ENCODE peak calls at places on chromosomes 7 and 10, in ten cellular contexts. Q is thoracic aorta; U is neuronal stem cell; C is heart right ventricle; A is naive thymus-derived CD4-positive, alpha-beta T cell; J is Peyer's patch; K is transverse colon; E is CD4-positive, alpha-beta memory T cell; G is GM23338; P is suprapubic skin. Y is an unnamed sample.
A peak's percentile ranks its signal among the peaks of the same experiment; 100 is the strongest.

GRCh38 chr7:69837387-69838068 is 239.3 kb downstream of the AUTS2 start:
- DNase-seq in P (no peak), Q (no peak), E (no peak), K (no peak), U (peak; percentile 42), J (no peak), G (peak; percentile 60), A (no peak), C (no peak), Y (no peak)

GRCh38 chr10:26386800-26387199 is 51.3 kb upstream of the APBB1IP start:
- DNase-seq in P (no peak), J (no peak), U (no peak), A (no peak), E (no peak), G (no peak), K (no peak), Q (no peak), C (no peak), Y (no peak)

GRCh38 chr7:5677538-5678294 is 103.7 kb downstream of the RNF216 start:
- DNase-seq in A (no peak), J (peak; percentile 73), E (no peak), C (peak; percentile 63), Q (no peak), P (peak; percentile 86), U (peak; percentile 54), K (peak; percentile 61), G (peak; percentile 88), Y (peak; percentile 77)

GRCh38 chr7:140689199-140690152 is 7.0 kb upstream of the NDUFB2 start:
- DNase-seq in G (peak; percentile 34), K (no peak), P (no peak), Q (no peak), J (peak; percentile 38), E (no peak), U (no peak), A (no peak), C (no peak), Y (no peak)

GRCh38 chr10:91000470-91000869 is 79.6 kb upstream of the ANKRD1 start:
- DNase-seq in E (no peak), C (no peak), J (no peak), A (no peak), P (no peak), U (no peak), Q (no peak), K (no peak), G (no peak), Y (no peak)

GRCh38 chr7:139523199-139523941 is at the start of gene CLEC2L:
- DNase-seq in A (no peak), C (no peak), G (peak; percentile 56), E (no peak), J (no peak), P (no peak), K (no peak), Q (no peak), U (no peak), Y (no peak)

GRCh38 chr7:68488366-68489060 is 1109.8 kb upstream of the AUTS2 start:
- DNase-seq in Q (no peak), P (no peak), A (no peak), G (no peak), E (no peak), U (no peak), C (no peak), K (no peak), J (no peak), Y (no peak)

GRCh38 chr7:14095233-14095950 is 105.9 kb upstream of the ETV1 start:
- DNase-seq in A (no peak), C (no peak), J (no peak), E (no peak), P (no peak), Q (no peak), U (no peak), K (no peak), G (no peak), Y (no peak)

GRCh38 chr10:71844695-71845094 is 6.4 kb downstream of the PSAP start:
- DNase-seq in J (no peak), G (no peak), E (no peak), P (no peak), Q (no peak), U (no peak), C (no peak), A (no peak), K (no peak), Y (no peak)
- H3K27ac ChIP-seq in J (no peak overlapping the region), G (no peak overlapping the region), E (no peak overlapping the region), P (no peak overlapping the region), Q (no peak overlapping the region), U (no peak overlapping the region), C (no peak overlapping the region), A (no peak overlapping the region), K (no peak overlapping the region), Y (peak overlapping the region; percentile 22)

GRCh38 chr10:124091646-124092269 is 1.6 kb downstream of the CHST15 start:
- DNase-seq in A (no peak), U (peak; percentile 24), Q (no peak), C (peak; percentile 52), E (no peak), K (peak; percentile 36), P (no peak), G (peak; percentile 72), J (no peak), Y (peak; percentile 31)
- H3K4me3 ChIP-seq in A (no peak overlapping the region), U (peak overlapping the region; percentile 78), Q (peak overlapping the region; percentile 82), C (peak overlapping the region; percentile 66), E (no peak overlapping the region), K (peak overlapping the region; percentile 59), P (peak overlapping the region; percentile 78), G (peak overlapping the region; percentile 85), J (peak overlapping the region; percentile 71), Y (peak overlapping the region; percentile 59)

DNA sequence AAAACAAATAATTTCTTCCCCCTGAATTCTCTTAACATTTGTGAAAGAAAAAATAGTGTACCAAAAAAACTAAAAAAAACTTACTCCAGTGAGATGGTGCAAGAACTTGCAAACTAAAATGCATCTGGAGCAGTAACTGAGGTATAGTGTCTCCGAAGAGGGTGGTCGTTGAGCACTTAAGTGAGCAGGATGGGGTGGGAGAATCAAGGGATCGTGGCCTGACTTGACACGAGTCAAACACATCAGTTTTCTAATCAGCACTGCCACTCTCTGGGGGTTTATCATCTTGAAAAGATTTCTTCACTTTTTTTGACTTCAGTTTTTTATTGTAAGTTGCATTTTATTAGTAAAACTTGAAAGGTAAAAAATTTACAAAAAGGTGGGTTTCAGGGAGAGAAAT is 2.5 kb downstream of the ZNF273 start:
- DNase-seq in U (no peak), Q (no peak), C (no peak), P (no peak), A (no peak), J (no peak), E (no peak), K (no peak), G (no peak), Y (no peak)
- H3K27ac ChIP-seq in U (no peak overlapping the region), Q (no peak overlapping the region), C (no peak overlapping the region), P (no peak overlapping the region), A (no peak overlapping the region), J (no peak overlapping the region), E (no peak overlapping the region), K (no peak overlapping the region), G (no peak overlapping the region), Y (no peak overlapping the region)

DNA sequence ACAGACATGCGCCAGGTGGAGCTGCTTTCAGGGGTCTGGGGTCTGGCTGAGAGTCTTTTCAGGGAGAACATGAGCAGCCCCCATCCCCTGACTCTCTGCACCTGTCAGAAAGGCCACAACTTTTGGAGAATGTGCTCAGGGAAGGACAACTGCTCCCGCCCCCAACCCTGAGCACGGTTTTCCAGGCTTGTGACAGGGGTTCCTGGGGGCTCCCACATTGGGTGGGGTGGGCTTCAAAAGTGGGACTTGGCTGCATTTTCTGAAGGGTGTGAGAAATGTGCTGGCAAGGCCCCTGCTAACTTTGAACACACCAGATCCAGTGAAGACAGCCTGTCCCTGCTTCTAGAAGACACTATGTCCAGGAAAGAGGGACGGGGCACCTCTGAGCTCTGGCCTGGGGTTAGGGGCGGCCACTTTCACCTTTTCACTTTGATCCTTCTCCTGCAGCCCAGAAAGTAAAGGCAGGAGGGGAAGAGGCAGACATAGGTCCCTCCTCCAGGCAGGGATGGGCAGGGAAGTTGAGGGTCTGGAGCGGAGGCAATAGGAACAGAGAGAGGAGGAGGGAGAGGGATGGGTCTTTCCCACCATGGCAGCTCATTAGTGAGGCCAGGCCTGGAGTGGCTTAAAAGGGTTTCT is 1.6 kb downstream of the KCP start:
- DNase-seq in C (no peak), E (no peak), U (no peak), G (no peak), Q (no peak), P (peak; percentile 37), A (no peak), J (peak; percentile 10), K (no peak), Y (no peak)
- H3K4me3 ChIP-seq in C (no peak overlapping the region), E (no peak overlapping the region), U (no peak overlapping the region), G (no peak overlapping the region), Q (no peak overlapping the region), P (no peak overlapping the region), A (no peak overlapping the region), J (no peak overlapping the region), K (no peak overlapping the region), Y (no peak overlapping the region)